ENCODE peak calls at places on chromosomes 16 and 17, in five cellular contexts. One of them, this sample, is unnamed.

GRCh38 chr16:75593825-75594820 is 27.9 kb downstream of the GABARAPL2 start:
- DNase-seq in osteoblast: no peak
- DNase-seq in HCT116: no peak
- DNase-seq in transverse colon: no peak
- DNase-seq in Panc1: no peak
- DNase-seq in this sample: no peak

GRCh38 chr17:49372428-49372827 is 10.4 kb upstream of the ZNF652 start:
- DNase-seq in osteoblast: no peak
- DNase-seq in HCT116: no peak
- DNase-seq in transverse colon: no peak
- DNase-seq in Panc1: no peak
- DNase-seq in this sample: no peak

GRCh38 chr17:61097786-61098185 is 301.9 kb upstream of the TBX2 start:
- DNase-seq in osteoblast: no peak
- DNase-seq in HCT116: no peak
- DNase-seq in transverse colon: no peak
- DNase-seq in Panc1: no peak
- DNase-seq in this sample: no peak

GRCh38 chr17:17700251-17700969 is 19.2 kb downstream of the RAI1 start:
- DNase-seq in osteoblast: peak; percentile 82
- DNase-seq in HCT116: no peak
- DNase-seq in transverse colon: peak; percentile 52
- DNase-seq in Panc1: no peak
- DNase-seq in this sample: no peak

GRCh38 chr17:33163827-33164555 is 129.1 kb downstream of the ASIC2 start:
- DNase-seq in osteoblast: no peak
- DNase-seq in HCT116: no peak
- DNase-seq in transverse colon: no peak
- DNase-seq in Panc1: no peak
- DNase-seq in this sample: no peak

GRCh38 chr17:59378621-59379194 is 47.3 kb downstream of the YPEL2 start:
- DNase-seq in osteoblast: peak; percentile 95
- DNase-seq in HCT116: no peak
- DNase-seq in transverse colon: peak; percentile 44
- DNase-seq in Panc1: no peak
- DNase-seq in this sample: no peak

GRCh38 chr16:4954714-4955113 is 3.4 kb upstream of the SEC14L5 start:
- DNase-seq in osteoblast: peak; percentile 36
- DNase-seq in HCT116: no peak
- DNase-seq in transverse colon: no peak
- DNase-seq in Panc1: no peak
- DNase-seq in this sample: no peak

GRCh38 chr17:29018788-29019474 is 13.1 kb upstream of the SEZ6 start:
- DNase-seq in osteoblast: no peak
- DNase-seq in HCT116: no peak
- DNase-seq in transverse colon: no peak
- DNase-seq in Panc1: no peak
- DNase-seq in this sample: no peak

GRCh38 chr17:70270554-70270953 is 101.2 kb downstream of the KCNJ2 start:
- DNase-seq in osteoblast: no peak
- DNase-seq in HCT116: no peak
- DNase-seq in transverse colon: no peak
- DNase-seq in Panc1: no peak
- DNase-seq in this sample: no peak

GRCh38 chr16:27761816-27762215 is 211.9 kb downstream of the KATNIP start:
- DNase-seq in osteoblast: peak; percentile 47
- DNase-seq in HCT116: no peak
- DNase-seq in transverse colon: no peak
- DNase-seq in Panc1: no peak
- DNase-seq in this sample: no peak

GRCh38 chr17:31824771-31825360 is 34.2 kb downstream of the COPRS start:
- DNase-seq in osteoblast: no peak
- DNase-seq in HCT116: no peak
- DNase-seq in transverse colon: no peak
- DNase-seq in Panc1: no peak
- DNase-seq in this sample: no peak

GRCh38 chr16:471353-472198 is 46.1 kb downstream of the RAB11FIP3 start:
- DNase-seq in osteoblast: peak; percentile 90
- DNase-seq in HCT116: no peak
- DNase-seq in transverse colon: no peak
- DNase-seq in Panc1: no peak
- DNase-seq in this sample: no peak

GRCh38 chr17:27242951-27243350 is 51.0 kb upstream of the WSB1 start:
- DNase-seq in osteoblast: peak; percentile 36
- DNase-seq in HCT116: no peak
- DNase-seq in transverse colon: no peak
- DNase-seq in Panc1: no peak
- DNase-seq in this sample: no peak

GRCh38 chr17:73711184-73711583 is 66.9 kb upstream of the SDK2 start:
- DNase-seq in osteoblast: no peak
- DNase-seq in HCT116: no peak
- DNase-seq in transverse colon: no peak
- DNase-seq in Panc1: no peak
- DNase-seq in this sample: no peak

GRCh38 chr16:50172195-50172922 is 19.3 kb downstream of the TENT4B start:
- DNase-seq in osteoblast: peak; percentile 8
- DNase-seq in HCT116: no peak
- DNase-seq in transverse colon: no peak
- DNase-seq in Panc1: no peak
- DNase-seq in this sample: no peak

GRCh38 chr17:21330436-21331160 is 45.6 kb upstream of the KCNJ12 start:
- DNase-seq in osteoblast: no peak
- DNase-seq in HCT116: no peak
- DNase-seq in transverse colon: no peak
- DNase-seq in Panc1: no peak
- DNase-seq in this sample: no peak

GRCh38 chr17:42111901-42112551 is 488 bp downstream of the DHX58 start:
- DNase-seq in osteoblast: peak; percentile 98
- DNase-seq in HCT116: no peak
- DNase-seq in transverse colon: peak; percentile 57
- DNase-seq in Panc1: no peak
- DNase-seq in this sample: peak; percentile 25

GRCh38 chr16:31001507-31002251 is 8.8 kb downstream of the STX1B start:
- DNase-seq in osteoblast: peak; percentile 79
- DNase-seq in HCT116: no peak
- DNase-seq in transverse colon: no peak
- DNase-seq in Panc1: no peak
- DNase-seq in this sample: no peak

GRCh38 chr17:30969989-30970680 is 704 bp upstream of the RNF135 start:
- DNase-seq in osteoblast: peak; percentile 61
- DNase-seq in HCT116: no peak
- DNase-seq in transverse colon: peak; percentile 52
- DNase-seq in Panc1: no peak
- DNase-seq in this sample: no peak

GRCh38 chr17:66965801-66966528 is 1.5 kb downstream of the CACNG4 start:
- DNase-seq in osteoblast: peak; percentile 78
- DNase-seq in HCT116: no peak
- DNase-seq in transverse colon: no peak
- DNase-seq in Panc1: no peak
- DNase-seq in this sample: no peak

GRCh38 chr16:28538733-28539596 is at the start of gene NUPR1:
- DNase-seq in osteoblast: peak; percentile 98
- DNase-seq in HCT116: no peak
- DNase-seq in transverse colon: peak; percentile 94
- DNase-seq in Panc1: peak; percentile 75
- DNase-seq in this sample: no peak

GRCh38 chr17:39547713-39548478 is 59.8 kb downstream of the NEUROD2 start:
- DNase-seq in osteoblast: peak; percentile 89
- DNase-seq in HCT116: peak; percentile 13
- DNase-seq in transverse colon: peak; percentile 68
- DNase-seq in Panc1: peak; percentile 36
- DNase-seq in this sample: peak; percentile 62

GRCh38 chr17:21015564-21015963 is 27.2 kb downstream of the USP22 start:
- DNase-seq in osteoblast: no peak
- DNase-seq in HCT116: no peak
- DNase-seq in transverse colon: no peak
- DNase-seq in Panc1: no peak
- DNase-seq in this sample: no peak

GRCh38 chr16:72947379-72948237 is 100.3 kb downstream of the ZFHX3 start:
- DNase-seq in osteoblast: no peak
- DNase-seq in HCT116: no peak
- DNase-seq in transverse colon: no peak
- DNase-seq in Panc1: no peak
- DNase-seq in this sample: no peak

GRCh38 chr17:27422601-27423000 is 33.6 kb upstream of the KSR1 start:
- DNase-seq in osteoblast: no peak
- DNase-seq in HCT116: no peak
- DNase-seq in transverse colon: no peak
- DNase-seq in Panc1: no peak
- DNase-seq in this sample: no peak

GRCh38 chr17:79048826-79049755 is 25.1 kb downstream of the C1QTNF1 start:
- DNase-seq in osteoblast: peak; percentile 64
- DNase-seq in HCT116: no peak
- DNase-seq in transverse colon: no peak
- DNase-seq in Panc1: no peak
- DNase-seq in this sample: no peak

GRCh38 chr16:83215417-83216001 is 588.7 kb downstream of the CDH13 start:
- DNase-seq in osteoblast: peak; percentile 73
- DNase-seq in HCT116: peak; percentile 21
- DNase-seq in transverse colon: peak; percentile 37
- DNase-seq in Panc1: peak; percentile 10
- DNase-seq in this sample: no peak

DNA sequence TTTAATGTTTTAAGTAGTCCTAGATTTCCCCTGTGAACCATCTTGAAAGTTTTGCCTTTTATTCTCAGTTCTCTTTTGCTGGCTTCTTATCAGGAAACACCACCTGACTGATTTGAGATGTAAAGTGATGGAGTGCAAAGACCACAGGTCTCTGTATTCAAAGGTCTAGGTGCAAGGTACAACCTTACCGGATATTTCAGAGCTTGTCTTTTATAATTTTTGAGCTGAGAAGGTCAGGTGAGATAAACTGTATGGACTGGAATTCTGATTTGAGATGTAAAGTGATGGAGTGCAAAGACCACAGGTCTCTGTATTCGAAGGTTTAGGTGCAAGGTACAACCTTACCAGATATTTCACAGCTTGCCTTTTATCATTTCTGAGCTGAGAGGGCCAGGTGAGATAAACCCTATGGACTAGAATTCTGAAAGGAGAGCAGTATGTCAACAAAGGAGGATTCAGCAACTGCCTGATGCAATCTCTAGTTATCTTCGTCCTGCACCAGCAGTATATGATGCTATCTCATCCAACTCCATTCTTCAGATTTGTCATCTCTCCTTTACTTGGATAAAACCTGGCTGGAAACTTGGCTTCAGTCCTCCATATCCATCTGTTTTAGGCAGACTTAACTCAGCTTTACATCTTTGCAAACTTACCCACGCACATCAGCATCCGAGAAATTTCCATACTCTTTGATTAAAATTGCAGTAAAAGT is 64.3 kb downstream of the CENPV start:
- DNase-seq in osteoblast: peak; percentile 59
- DNase-seq in HCT116: no peak
- DNase-seq in transverse colon: no peak
- DNase-seq in Panc1: no peak
- DNase-seq in this sample: no peak
- H3K4me1 ChIP-seq in osteoblast: peaks cover 45% of the 10 kb centered on the region
- H3K4me1 ChIP-seq in HCT116: peaks cover 54% of the 10 kb centered on the region
- H3K4me1 ChIP-seq in transverse colon: peaks cover 63% of the 10 kb centered on the region
- H3K4me1 ChIP-seq in Panc1: peaks cover 31% of the 10 kb centered on the region
- H3K4me1 ChIP-seq in this sample: peaks cover 53% of the 10 kb centered on the region

GRCh38 chr17:4258867-4259266 is 4.9 kb downstream of the ANKFY1 start:
- DNase-seq in osteoblast: peak; percentile 34
- DNase-seq in HCT116: no peak
- DNase-seq in transverse colon: no peak
- DNase-seq in Panc1: no peak
- DNase-seq in this sample: no peak

GRCh38 chr17:4261452-4261851 is 2.3 kb downstream of the ANKFY1 start:
- DNase-seq in osteoblast: no peak
- DNase-seq in HCT116: no peak
- DNase-seq in transverse colon: no peak
- DNase-seq in Panc1: no peak
- DNase-seq in this sample: no peak

DNA sequence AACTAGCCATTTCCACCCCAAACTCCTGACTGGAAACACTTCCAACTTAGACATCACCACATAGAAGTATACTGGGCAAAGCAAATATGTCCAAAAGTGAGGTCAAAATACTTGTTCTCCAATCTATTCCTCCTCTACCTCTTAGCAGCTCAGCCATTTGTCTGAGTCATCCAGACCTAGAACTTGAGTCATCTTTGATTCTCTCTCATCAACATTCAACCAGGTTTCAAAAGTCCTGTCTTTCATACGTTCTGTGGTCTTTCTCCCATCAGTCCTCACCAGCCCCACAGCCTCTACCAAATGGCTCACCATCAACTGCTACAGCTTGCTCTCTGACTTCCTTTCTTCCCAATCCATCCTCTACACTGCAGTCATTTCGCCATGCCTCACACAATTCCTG is 6.8 kb downstream of the ANKFY1 start:
- DNase-seq in osteoblast: peak; percentile 79
- DNase-seq in HCT116: no peak
- DNase-seq in transverse colon: no peak
- DNase-seq in Panc1: no peak
- DNase-seq in this sample: no peak
- H3K4me3 ChIP-seq in osteoblast: no peak overlapping the region
- H3K4me3 ChIP-seq in HCT116: no peak overlapping the region
- H3K4me3 ChIP-seq in transverse colon: no peak overlapping the region
- H3K4me3 ChIP-seq in Panc1: no peak overlapping the region
- H3K4me3 ChIP-seq in this sample: no peak overlapping the region

GRCh38 chr16:56946767-56947603 is 14.8 kb upstream of the CETP start:
- DNase-seq in osteoblast: no peak
- DNase-seq in HCT116: no peak
- DNase-seq in transverse colon: peak; percentile 47
- DNase-seq in Panc1: no peak
- DNase-seq in this sample: no peak
- H3K27ac ChIP-seq in osteoblast: no peak overlapping the region
- H3K27ac ChIP-seq in HCT116: no peak overlapping the region
- H3K27ac ChIP-seq in transverse colon: no peak overlapping the region
- H3K27ac ChIP-seq in Panc1: no peak overlapping the region
- H3K27ac ChIP-seq in this sample: no peak overlapping the region

GRCh38 chr17:81034779-81035388 is at the start of gene BAIAP2:
- DNase-seq in osteoblast: peak; percentile 100
- DNase-seq in HCT116: peak; percentile 90
- DNase-seq in transverse colon: peak; percentile 97
- DNase-seq in Panc1: no peak
- DNase-seq in this sample: peak; percentile 93
- H3K4me1 ChIP-seq in osteoblast: peaks cover 24% of the 10 kb centered on the region
- H3K4me1 ChIP-seq in HCT116: peaks cover 48% of the 10 kb centered on the region
- H3K4me1 ChIP-seq in transverse colon: peaks cover 22% of the 10 kb centered on the region
- H3K4me1 ChIP-seq in Panc1: peaks cover 29% of the 10 kb centered on the region
- H3K4me1 ChIP-seq in this sample: peaks cover 20% of the 10 kb centered on the region

GRCh38 chr17:57443781-57444180 is 187.5 kb downstream of the MSI2 start:
- DNase-seq in osteoblast: no peak
- DNase-seq in HCT116: no peak
- DNase-seq in transverse colon: no peak
- DNase-seq in Panc1: no peak
- DNase-seq in this sample: no peak

GRCh38 chr17:57442914-57443571 is 186.7 kb downstream of the MSI2 start:
- DNase-seq in osteoblast: no peak
- DNase-seq in HCT116: no peak
- DNase-seq in transverse colon: peak; percentile 43
- DNase-seq in Panc1: no peak
- DNase-seq in this sample: peak; percentile 46

GRCh38 chr17:57445051-57445450 is 188.7 kb downstream of the MSI2 start:
- DNase-seq in osteoblast: no peak
- DNase-seq in HCT116: no peak
- DNase-seq in transverse colon: no peak
- DNase-seq in Panc1: no peak
- DNase-seq in this sample: no peak

GRCh38 chr17:57445772-57446472 is 189.6 kb downstream of the MSI2 start:
- DNase-seq in osteoblast: no peak
- DNase-seq in HCT116: no peak
- DNase-seq in transverse colon: no peak
- DNase-seq in Panc1: no peak
- DNase-seq in this sample: no peak

GRCh38 chr17:57444632-57445031 is 188.3 kb downstream of the MSI2 start:
- DNase-seq in osteoblast: no peak
- DNase-seq in HCT116: no peak
- DNase-seq in transverse colon: no peak
- DNase-seq in Panc1: no peak
- DNase-seq in this sample: no peak
- H3K4me3 ChIP-seq in osteoblast: no peak overlapping the region
- H3K4me3 ChIP-seq in HCT116: no peak overlapping the region
- H3K4me3 ChIP-seq in transverse colon: no peak overlapping the region
- H3K4me3 ChIP-seq in Panc1: no peak overlapping the region
- H3K4me3 ChIP-seq in this sample: no peak overlapping the region

This sample was measured in CD4-positive, alpha-beta memory T cell.